ENCODE peak calls at places on chromosomes 11 and 22, in eight cellular contexts. A is NCI-H1417; C is right lobe of liver; L is GM12892; P is GM13977; G is C1 segment of cervical spinal cord; I is activated CD8-positive, alpha-beta T cell treated with anti-CD3 and anti-CD28 coated beads for 36 hours; Z is Caco-2. M is an unnamed sample.

GRCh38 chr11:134142536-134142935 is 73.7 kb downstream of the JAM3 start:
- DNase-seq in A (no peak), C (no peak), L (no peak), P (no peak), G (no peak), I (no peak), Z (no peak), M (no peak)

GRCh38 chr11:61814958-61815789 is 1.6 kb downstream of the FADS1 start:
- DNase-seq in A (peak), C (peak), L (peak), P (peak), G (peak), I (peak), Z (peak), M (peak)

GRCh38 chr11:4464216-4465159 is 15.4 kb downstream of the OR52K2 start:
- DNase-seq in A (peak), C (no peak), L (no peak), P (no peak), G (no peak), I (no peak), Z (peak), M (no peak)

GRCh38 chr11:78417175-78417887 is at the start of gene GAB2:
- DNase-seq in A (peak), C (peak), L (peak), P (no peak), G (no peak), I (no peak), Z (peak), M (no peak)

GRCh38 chr22:21624120-21624879 is 5.5 kb downstream of the YDJC start:
- DNase-seq in A (no peak), C (peak), L (no peak), P (no peak), G (no peak), I (peak), Z (no peak), M (peak)

GRCh38 chr22:19974935-19975706 is 33.5 kb upstream of the TXNRD2 start:
- DNase-seq in A (peak), C (no peak), L (no peak), P (no peak), G (no peak), I (no peak), Z (no peak), M (peak)

GRCh38 chr11:67504950-67505561 is at the start of gene PITPNM1:
- DNase-seq in A (peak), C (peak), L (peak), P (peak), G (peak), I (peak), Z (peak), M (peak)

GRCh38 chr22:46614070-46614931 is 5.9 kb upstream of the GRAMD4 start:
- DNase-seq in A (no peak), C (no peak), L (peak), P (peak), G (no peak), I (peak), Z (no peak), M (no peak)

GRCh38 chr11:3669742-3670183 is 1.4 kb downstream of the CHRNA10 start:
- DNase-seq in A (no peak), C (no peak), L (no peak), P (peak), G (no peak), I (no peak), Z (no peak), M (no peak)

GRCh38 chr11:1291295-1292017 is 18.0 kb downstream of the TOLLIP start:
- DNase-seq in A (no peak), C (peak), L (no peak), P (no peak), G (no peak), I (no peak), Z (peak), M (no peak)

GRCh38 chr22:28250036-28250695 is 331.1 kb upstream of the PITPNB start:
- DNase-seq in A (no peak), C (no peak), L (no peak), P (no peak), G (no peak), I (no peak), Z (no peak), M (no peak)

GRCh38 chr11:60866911-60867870 is at the start of gene ZP1:
- DNase-seq in A (peak), C (no peak), L (no peak), P (no peak), G (no peak), I (no peak), Z (no peak), M (no peak)

M was measured in dermis blood vessel endothelial cell.